ENCODE peak calls at places on chromosomes 6 and 20, in five cellular contexts. One of them, this sample, is unnamed.

GRCh38 chr6:108565893-108566292 is 5.2 kb downstream of the FOXO3 start:
- DNase-seq in cardiac fibroblast: peak; percentile 97
- DNase-seq in amygdala: no peak
- DNase-seq in effector memory CD4-positive, alpha-beta T cell: no peak
- DNase-seq in T follicular helper cell: no peak
- DNase-seq in this sample: no peak

GRCh38 chr6:136424901-136425300 is 125.3 kb downstream of the MAP7 start:
- DNase-seq in cardiac fibroblast: no peak
- DNase-seq in amygdala: no peak
- DNase-seq in effector memory CD4-positive, alpha-beta T cell: no peak
- DNase-seq in T follicular helper cell: no peak
- DNase-seq in this sample: no peak

GRCh38 chr6:154650351-154650750 is 82.9 kb upstream of the SCAF8 start:
- DNase-seq in cardiac fibroblast: no peak
- DNase-seq in amygdala: no peak
- DNase-seq in effector memory CD4-positive, alpha-beta T cell: no peak
- DNase-seq in T follicular helper cell: no peak
- DNase-seq in this sample: no peak

GRCh38 chr6:13908955-13909381 is 15.8 kb upstream of the RNF182 start:
- DNase-seq in cardiac fibroblast: peak; percentile 80
- DNase-seq in amygdala: no peak
- DNase-seq in effector memory CD4-positive, alpha-beta T cell: peak; percentile 19
- DNase-seq in T follicular helper cell: peak; percentile 25
- DNase-seq in this sample: no peak

GRCh38 chr6:85714893-85715530 is 72.3 kb upstream of the SYNCRIP start:
- DNase-seq in cardiac fibroblast: no peak
- DNase-seq in amygdala: no peak
- DNase-seq in effector memory CD4-positive, alpha-beta T cell: no peak
- DNase-seq in T follicular helper cell: no peak
- DNase-seq in this sample: no peak

GRCh38 chr6:106084106-106084963 is 1.8 kb upstream of the PRDM1 start:
- DNase-seq in cardiac fibroblast: peak; percentile 91
- DNase-seq in amygdala: no peak
- DNase-seq in effector memory CD4-positive, alpha-beta T cell: no peak
- DNase-seq in T follicular helper cell: no peak
- DNase-seq in this sample: no peak

GRCh38 chr20:21677781-21678180 is 27.7 kb upstream of the PAX1 start:
- DNase-seq in cardiac fibroblast: no peak
- DNase-seq in amygdala: no peak
- DNase-seq in effector memory CD4-positive, alpha-beta T cell: no peak
- DNase-seq in T follicular helper cell: no peak
- DNase-seq in this sample: no peak

GRCh38 chr6:111793711-111794111 is 79.5 kb downstream of the FYN start:
- DNase-seq in cardiac fibroblast: no peak
- DNase-seq in amygdala: no peak
- DNase-seq in effector memory CD4-positive, alpha-beta T cell: no peak
- DNase-seq in T follicular helper cell: no peak
- DNase-seq in this sample: no peak

GRCh38 chr6:159117541-159117940 is 51.7 kb upstream of the FNDC1 start:
- DNase-seq in cardiac fibroblast: no peak
- DNase-seq in amygdala: no peak
- DNase-seq in effector memory CD4-positive, alpha-beta T cell: no peak
- DNase-seq in T follicular helper cell: no peak
- DNase-seq in this sample: no peak

GRCh38 chr6:83226517-83226916 is 33.4 kb downstream of the RWDD2A start:
- DNase-seq in cardiac fibroblast: peak; percentile 33
- DNase-seq in amygdala: no peak
- DNase-seq in effector memory CD4-positive, alpha-beta T cell: no peak
- DNase-seq in T follicular helper cell: no peak
- DNase-seq in this sample: no peak

GRCh38 chr20:10171864-10172751 is 46.5 kb upstream of the SNAP25 start:
- DNase-seq in cardiac fibroblast: peak; percentile 16
- DNase-seq in amygdala: peak; percentile 69
- DNase-seq in effector memory CD4-positive, alpha-beta T cell: no peak
- DNase-seq in T follicular helper cell: no peak
- DNase-seq in this sample: peak; percentile 70

GRCh38 chr20:51563597-51564332 is 21.2 kb upstream of the NFATC2 start:
- DNase-seq in cardiac fibroblast: peak; percentile 83
- DNase-seq in amygdala: peak; percentile 13
- DNase-seq in effector memory CD4-positive, alpha-beta T cell: no peak
- DNase-seq in T follicular helper cell: no peak
- DNase-seq in this sample: no peak

GRCh38 chr6:106119526-106119925 is 33.4 kb downstream of the PRDM1 start:
- DNase-seq in cardiac fibroblast: no peak
- DNase-seq in amygdala: no peak
- DNase-seq in effector memory CD4-positive, alpha-beta T cell: no peak
- DNase-seq in T follicular helper cell: no peak
- DNase-seq in this sample: no peak

GRCh38 chr20:6693178-6693807 is 74.2 kb upstream of the BMP2 start:
- DNase-seq in cardiac fibroblast: no peak
- DNase-seq in amygdala: no peak
- DNase-seq in effector memory CD4-positive, alpha-beta T cell: no peak
- DNase-seq in T follicular helper cell: no peak
- DNase-seq in this sample: no peak